ENCODE peak calls at places on chromosomes 7 and 10, in five cellular contexts. H, I, U, N and D are unnamed samples.

GRCh38 chr7:158595068-158595467 is 7.4 kb upstream of the PTPRN2 start:
- DNase-seq in H (peak), I (peak), U (no peak), N (no peak), D (no peak)

GRCh38 chr7:600149-600814 is 80.6 kb upstream of the PDGFA start:
- DNase-seq in H (no peak), I (no peak), U (no peak), N (no peak), D (no peak)

GRCh38 chr10:60139290-60139689 is 232.9 kb upstream of the CCDC6 start:
- DNase-seq in H (no peak), I (no peak), U (no peak), N (no peak), D (no peak)

GRCh38 chr10:1287493-1288480 is 231.6 kb downstream of the WDR37 start:
- DNase-seq in H (peak), I (no peak), U (no peak), N (no peak), D (no peak)

GRCh38 chr10:62233494-62234283 is 35.0 kb downstream of the RTKN2 start:
- DNase-seq in H (no peak), I (no peak), U (no peak), N (no peak), D (no peak)

GRCh38 chr10:77105756-77106155 is 531.9 kb downstream of the KCNMA1 start:
- DNase-seq in H (no peak), I (peak), U (no peak), N (no peak), D (no peak)

GRCh38 chr10:113704637-113705343 is 25.1 kb downstream of the CASP7 start:
- DNase-seq in H (peak), I (peak), U (no peak), N (peak), D (peak)

GRCh38 chr10:96044686-96045085 is 1.3 kb downstream of the CCNJ start:
- DNase-seq in H (peak), I (peak), U (no peak), N (peak), D (no peak)

GRCh38 chr10:11242443-11243386 is 225.0 kb downstream of the CELF2 start:
- DNase-seq in H (no peak), I (peak), U (peak), N (no peak), D (peak)

GRCh38 chr10:119242191-119242590 is 34.8 kb downstream of the GRK5 start:
- DNase-seq in H (no peak), I (no peak), U (no peak), N (no peak), D (no peak)

GRCh38 chr10:87635498-87636312 is 24.0 kb upstream of the PAPSS2 start:
- DNase-seq in H (peak), I (peak), U (no peak), N (peak), D (peak)

GRCh38 chr10:79112898-79113431 is 44.2 kb downstream of the ZMIZ1 start:
- DNase-seq in H (no peak), I (peak), U (no peak), N (peak), D (no peak)

GRCh38 chr10:47031953-47032465 is 120.8 kb downstream of the PTPN20 start:
- DNase-seq in H (no peak), I (no peak), U (no peak), N (peak), D (no peak)

GRCh38 chr7:125661006-125661405 is 731.4 kb upstream of the POT1 start:
- DNase-seq in H (peak), I (no peak), U (no peak), N (peak), D (no peak)

GRCh38 chr10:105952153-105952552 is 1212.4 kb downstream of the SORCS1 start:
- DNase-seq in H (peak), I (peak), U (no peak), N (peak), D (peak)

GRCh38 chr10:124091646-124092269 is 1.6 kb downstream of the CHST15 start:
- DNase-seq in H (no peak), I (peak), U (no peak), N (peak), D (peak)

GRCh38 chr7:28155964-28156363 is 24.6 kb downstream of the JAZF1 start:
- DNase-seq in H (no peak), I (peak), U (no peak), N (peak), D (no peak)

GRCh38 chr10:80289451-80290287 is at the start of gene MAT1A:
- DNase-seq in H (peak), I (peak), U (no peak), N (no peak), D (no peak)
- TF ChIP-seq CTCF in H (no peak), I (peak), U (no peak), N (no peak), D (no peak)

GRCh38 chr7:150421831-150422230 is 28.6 kb upstream of the GIMAP8 start:
- DNase-seq in H (no peak), I (no peak), U (peak), N (no peak), D (no peak)

GRCh38 chr7:150417863-150418262 is 32.6 kb upstream of the GIMAP8 start:
- DNase-seq in H (no peak), I (no peak), U (no peak), N (no peak), D (no peak)

GRCh38 chr7:150420242-150420641 is 30.2 kb upstream of the GIMAP8 start:
- DNase-seq in H (no peak), I (no peak), U (no peak), N (no peak), D (no peak)

GRCh38 chr7:150417239-150417638 is 33.2 kb upstream of the GIMAP8 start:
- DNase-seq in H (no peak), I (no peak), U (no peak), N (no peak), D (no peak)

GRCh38 chr7:150420987-150421674 is 29.3 kb upstream of the GIMAP8 start:
- DNase-seq in H (peak), I (peak), U (peak), N (peak), D (peak)
- TF ChIP-seq CTCF in H (peak), I (peak), U (peak), N (peak), D (peak)

GRCh38 chr10:50552308-50552707 is 71.4 kb downstream of the SGMS1 start:
- DNase-seq in H (no peak), I (peak), U (no peak), N (no peak), D (no peak)

GRCh38 chr10:50554381-50554994 is 69.3 kb downstream of the SGMS1 start:
- DNase-seq in H (no peak), I (no peak), U (no peak), N (no peak), D (no peak)

GRCh38 chr10:50554995-50555568 is 68.7 kb downstream of the SGMS1 start:
- DNase-seq in H (no peak), I (peak), U (no peak), N (peak), D (no peak)

GRCh38 chr10:50551894-50552293 is 71.9 kb downstream of the SGMS1 start:
- DNase-seq in H (no peak), I (no peak), U (no peak), N (no peak), D (no peak)

DNA sequence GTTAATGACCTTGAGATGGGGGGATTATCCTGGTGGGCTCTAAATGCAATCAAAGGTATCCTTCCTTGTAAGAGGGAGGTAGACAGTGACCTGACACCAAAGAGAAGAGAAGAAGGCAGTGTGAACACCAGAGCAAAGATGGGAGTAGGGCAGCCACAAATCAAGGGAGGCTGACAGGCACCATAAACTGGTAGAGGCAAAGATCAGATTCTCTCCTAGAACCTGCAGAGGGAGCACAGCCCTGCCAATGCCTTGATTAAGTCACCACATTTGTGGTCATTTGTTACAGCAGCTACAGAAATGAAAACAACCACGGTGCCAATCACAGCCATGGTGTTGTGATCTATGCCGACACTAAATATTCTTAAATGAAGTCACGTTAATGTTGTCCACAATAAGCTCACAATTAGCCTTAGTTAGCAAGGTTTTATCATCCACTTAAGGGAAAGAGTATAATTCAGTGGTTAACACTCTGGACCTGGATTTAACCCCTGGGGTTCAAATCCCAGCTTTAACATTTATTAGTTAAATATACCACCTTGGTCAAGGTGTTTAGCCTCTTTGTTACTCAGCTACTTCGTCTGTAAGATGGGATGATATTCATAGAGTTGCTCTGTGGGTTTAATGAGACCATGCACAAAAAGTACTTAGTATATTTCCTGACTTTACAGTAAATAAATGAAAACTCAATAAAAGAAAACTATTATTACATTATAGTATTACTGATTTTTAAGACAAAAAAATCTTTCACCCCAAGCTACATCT is 70.8 kb downstream of the SGMS1 start:
- DNase-seq in H (peak), I (peak), U (no peak), N (peak), D (no peak)
- TF ChIP-seq CTCF in H (peak), I (peak), U (no peak), N (peak), D (peak)

GRCh38 chr7:66075590-66076458 is at the start of gene ASL:
- DNase-seq in H (peak), I (peak), U (peak), N (peak), D (peak)
- TF ChIP-seq CTCF in H (no peak), I (no peak), U (no peak), N (peak), D (no peak)